ENCODE peak calls at places on chromosomes 3 and 15, in four cellular contexts. W, I, D and J are unnamed samples.

GRCh38 chr3:132486086-132486485 is 68.8 kb downstream of the DNAJC13 start:
- DNase-seq in W (no peak), I (no peak), D (no peak), J (peak)

GRCh38 chr15:47506543-47507090 is 210.7 kb upstream of the SEMA6D start:
- DNase-seq in W (no peak), I (no peak), D (no peak), J (no peak)

GRCh38 chr15:92082217-92082843 is 228.8 kb downstream of the SLCO3A1 start:
- DNase-seq in W (peak), I (peak), D (no peak), J (peak)

GRCh38 chr3:178117641-178118040 is 418.6 kb upstream of the KCNMB2 start:
- DNase-seq in W (no peak), I (no peak), D (no peak), J (no peak)

GRCh38 chr15:54660356-54660755 is 536.4 kb downstream of the RSL24D1 start:
- DNase-seq in W (no peak), I (no peak), D (no peak), J (no peak)

GRCh38 chr3:143445118-143445517 is 325.5 kb downstream of the CHST2 start:
- DNase-seq in W (no peak), I (no peak), D (peak), J (no peak)

GRCh38 chr3:141291610-141292345 is 60.2 kb downstream of the PXYLP1 start:
- DNase-seq in W (no peak), I (peak), D (no peak), J (no peak)

GRCh38 chr3:124951511-124952390 is 17.2 kb upstream of the MUC13 start:
- DNase-seq in W (no peak), I (no peak), D (no peak), J (no peak)

GRCh38 chr3:56269755-56270154 is 198.5 kb downstream of the ERC2 start:
- DNase-seq in W (no peak), I (no peak), D (no peak), J (no peak)

GRCh38 chr15:52788099-52788986 is 1.8 kb downstream of the ONECUT1 start:
- DNase-seq in W (no peak), I (no peak), D (no peak), J (no peak)

GRCh38 chr3:156614642-156615511 is 59.5 kb upstream of the TIPARP start:
- DNase-seq in W (no peak), I (no peak), D (no peak), J (no peak)

GRCh38 chr3:10753964-10754363 is 62.1 kb upstream of the SLC6A11 start:
- DNase-seq in W (peak), I (peak), D (no peak), J (peak)

GRCh38 chr15:29935296-29936020 is 113.2 kb upstream of the TJP1 start:
- DNase-seq in W (no peak), I (no peak), D (no peak), J (peak)

GRCh38 chr15:89912674-89913396 is at the start of gene ARPIN:
- DNase-seq in W (peak), I (no peak), D (no peak), J (peak)

GRCh38 chr3:62604301-62604700 is 231.0 kb upstream of the FEZF2 start:
- DNase-seq in W (no peak), I (no peak), D (no peak), J (peak)

GRCh38 chr3:1969269-1969668 is 129.4 kb upstream of the CNTN4 start:
- DNase-seq in W (no peak), I (no peak), D (no peak), J (no peak)

GRCh38 chr3:169075710-169076109 is 587.8 kb downstream of the MECOM start:
- DNase-seq in W (no peak), I (no peak), D (no peak), J (no peak)

GRCh38 chr15:25775317-25775912 is 87.7 kb downstream of the ATP10A start:
- DNase-seq in W (peak), I (no peak), D (peak), J (peak)

GRCh38 chr3:120433662-120434331 is 17.0 kb downstream of the FSTL1 start:
- DNase-seq in W (no peak), I (no peak), D (no peak), J (no peak)

GRCh38 chr15:98689431-98689861 is 41.1 kb downstream of the IGF1R start:
- DNase-seq in W (no peak), I (no peak), D (no peak), J (no peak)

GRCh38 chr3:99108508-99108907 is 207.0 kb upstream of the DCBLD2 start:
- DNase-seq in W (no peak), I (no peak), D (no peak), J (peak)

GRCh38 chr3:152069871-152070270 is 196.4 kb downstream of the SUCNR1 start:
- DNase-seq in W (no peak), I (no peak), D (no peak), J (no peak)

GRCh38 chr3:55474213-55474632 is 12.9 kb downstream of the WNT5A start:
- DNase-seq in W (no peak), I (no peak), D (no peak), J (no peak)

GRCh38 chr3:77935418-77935817 is 895.5 kb downstream of the ROBO2 start:
- DNase-seq in W (no peak), I (no peak), D (no peak), J (no peak)

GRCh38 chr3:50433954-50434353 is 69.5 kb downstream of the CACNA2D2 start:
- DNase-seq in W (no peak), I (no peak), D (no peak), J (no peak)

GRCh38 chr15:85618956-85619491 is 175.7 kb downstream of the KLHL25 start:
- DNase-seq in W (no peak), I (no peak), D (no peak), J (no peak)
- TF ChIP-seq POLR2A in W (no peak), I (no peak), D (no peak), J (no peak)

GRCh38 chr3:184710870-184711365 is 946 bp downstream of the MAGEF1 start:
- DNase-seq in W (no peak), I (peak), D (peak), J (peak)
- TF ChIP-seq MAX in W (no peak), I (no peak), D (no peak), J (no peak)

GRCh38 chr3:160381470-160381869 is 17.6 kb downstream of the IFT80 start:
- DNase-seq in W (no peak), I (no peak), D (no peak), J (no peak)
- TF ChIP-seq SMC3 in W (no peak), I (no peak), D (no peak), J (no peak)

DNA sequence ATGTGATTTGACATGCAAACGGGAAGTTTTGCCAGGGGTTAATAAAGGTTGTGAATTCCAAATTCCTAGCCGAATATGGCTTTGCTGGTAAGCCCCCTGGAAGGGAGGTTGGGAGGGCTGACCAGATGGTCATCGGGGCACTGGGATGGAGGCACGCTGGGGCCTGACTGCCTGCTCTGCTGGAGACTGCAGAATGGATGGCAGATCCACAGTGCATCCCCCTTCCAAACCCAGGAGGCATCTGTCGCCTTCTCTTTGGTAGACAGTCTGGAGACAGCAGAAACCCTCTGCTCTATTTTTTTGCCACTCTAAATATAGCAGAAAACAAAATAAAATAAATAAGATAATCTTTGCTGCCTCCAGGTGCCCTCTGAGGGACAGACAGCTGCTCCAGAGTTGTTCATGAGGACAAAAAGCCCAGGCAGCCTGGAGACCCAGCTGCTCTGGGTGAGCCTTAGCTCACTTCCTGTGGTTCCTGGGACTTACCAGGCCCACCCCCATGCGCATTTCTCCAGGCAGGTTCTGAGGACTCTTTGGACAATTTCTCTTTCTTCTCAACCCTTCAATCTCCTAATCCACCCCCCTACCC is 6.1 kb upstream of the SPTBN5 start:
- DNase-seq in W (no peak), I (no peak), D (no peak), J (no peak)
- TF ChIP-seq POLR2A in W (no peak), I (no peak), D (peak), J (no peak)